ENCODE peak calls at places on chromosomes 12 and 14, in five cellular contexts. U is astrocyte, B is fibroblast of pulmonary artery, M is SW 1271, D is bronchial epithelial cell. Y is an unnamed sample.

GRCh38 chr14:65916055-65916454 is 503.5 kb downstream of the FUT8 start:
- DNase-seq in U (no peak), B (no peak), M (no peak), D (no peak), Y (no peak)

GRCh38 chr12:122072031-122072970 is 6.3 kb upstream of the MLXIP start:
- DNase-seq in U (peak), B (peak), M (peak), D (peak), Y (peak)

GRCh38 chr12:54039417-54040147 is 6.7 kb downstream of the HOXC5 start:
- DNase-seq in U (no peak), B (no peak), M (no peak), D (no peak), Y (peak)

GRCh38 chr12:97109441-97109840 is 202.4 kb downstream of the NEDD1 start:
- DNase-seq in U (no peak), B (no peak), M (no peak), D (peak), Y (no peak)

GRCh38 chr12:120504587-120504986 is 8.7 kb downstream of the DYNLL1 start:
- DNase-seq in U (no peak), B (no peak), M (no peak), D (no peak), Y (no peak)

GRCh38 chr12:108666326-108666995 is 32.8 kb upstream of the SELPLG start:
- DNase-seq in U (no peak), B (peak), M (no peak), D (no peak), Y (peak)

GRCh38 chr12:113899844-113900471 is 66.2 kb downstream of the RBM19 start:
- DNase-seq in U (no peak), B (no peak), M (no peak), D (peak), Y (peak)

GRCh38 chr14:23366163-23366921 is 1.4 kb upstream of the EFS start:
- DNase-seq in U (peak), B (peak), M (no peak), D (peak), Y (peak)

GRCh38 chr12:19810213-19810612 is 370.9 kb downstream of the AEBP2 start:
- DNase-seq in U (no peak), B (peak), M (no peak), D (no peak), Y (no peak)

GRCh38 chr12:47818382-47818700 is 1.4 kb downstream of the HDAC7 start:
- DNase-seq in U (no peak), B (no peak), M (peak), D (no peak), Y (no peak)

GRCh38 chr14:76106188-76106587 is 45.5 kb upstream of the GPATCH2L start:
- DNase-seq in U (no peak), B (no peak), M (no peak), D (no peak), Y (no peak)

GRCh38 chr14:32426028-32426427 is 96.9 kb downstream of the AKAP6 start:
- DNase-seq in U (no peak), B (no peak), M (no peak), D (no peak), Y (no peak)

GRCh38 chr14:59123975-59124374 is 64.5 kb upstream of the DAAM1 start:
- DNase-seq in U (no peak), B (peak), M (peak), D (peak), Y (no peak)

GRCh38 chr14:52235434-52235833 is 32.1 kb upstream of the PTGDR start:
- DNase-seq in U (no peak), B (no peak), M (no peak), D (no peak), Y (no peak)

GRCh38 chr12:92921877-92922276 is 7.2 kb downstream of the EEA1 start:
- DNase-seq in U (no peak), B (no peak), M (no peak), D (no peak), Y (no peak)

GRCh38 chr12:77893918-77894317 is 63.2 kb downstream of the NAV3 start:
- DNase-seq in U (peak), B (peak), M (no peak), D (peak), Y (peak)

GRCh38 chr14:96120941-96121340 is 81.8 kb downstream of the C14orf132 start:
- DNase-seq in U (no peak), B (no peak), M (no peak), D (no peak), Y (no peak)

GRCh38 chr12:44253338-44253856 is 417.5 kb downstream of the TMEM117 start:
- DNase-seq in U (no peak), B (no peak), M (no peak), D (no peak), Y (no peak)

GRCh38 chr12:106106892-106107291 is 31.9 kb downstream of the NUAK1 start:
- DNase-seq in U (peak), B (peak), M (no peak), D (peak), Y (peak)

GRCh38 chr12:25670076-25671055 is 117.3 kb upstream of the LMNTD1 start:
- DNase-seq in U (peak), B (no peak), M (no peak), D (peak), Y (no peak)

GRCh38 chr12:111635524-111635923 is 36.4 kb upstream of the ATXN2 start:
- DNase-seq in U (peak), B (no peak), M (no peak), D (no peak), Y (no peak)

GRCh38 chr12:2856051-2856450 is 788 bp downstream of the TEX52 start:
- DNase-seq in U (no peak), B (no peak), M (no peak), D (no peak), Y (peak)

GRCh38 chr12:4134833-4135597 is 138.5 kb upstream of the CCND2 start:
- DNase-seq in U (no peak), B (no peak), M (no peak), D (no peak), Y (peak)

GRCh38 chr12:64821116-64821630 is 3.3 kb upstream of the TBC1D30 start:
- DNase-seq in U (no peak), B (no peak), M (no peak), D (no peak), Y (no peak)

GRCh38 chr12:62866451-62867082 is 68.4 kb downstream of the PPM1H start:
- DNase-seq in U (peak), B (peak), M (peak), D (peak), Y (peak)

GRCh38 chr12:100661300-100661951 is 87.9 kb downstream of the GAS2L3 start:
- DNase-seq in U (peak), B (peak), M (peak), D (peak), Y (no peak)

GRCh38 chr12:57583008-57583831 is 7.8 kb upstream of the PIP4K2C start:
- DNase-seq in U (peak), B (peak), M (peak), D (peak), Y (peak)

GRCh38 chr14:75523771-75524171 is 1.5 kb downstream of the BATF start:
- DNase-seq in U (no peak), B (peak), M (no peak), D (peak), Y (no peak)

GRCh38 chr12:116196226-116196625 is 81.3 kb downstream of the MED13L start:
- DNase-seq in U (no peak), B (no peak), M (no peak), D (no peak), Y (no peak)

GRCh38 chr14:73489481-73490175 is 1.1 kb upstream of the RIOX1 start:
- DNase-seq in U (no peak), B (no peak), M (no peak), D (no peak), Y (peak)

GRCh38 chr12:118356809-118357326 is 15.8 kb downstream of the TAOK3 start:
- DNase-seq in U (peak), B (peak), M (peak), D (peak), Y (no peak)

GRCh38 chr12:47210776-47211175 is 131.0 kb upstream of the AMIGO2 start:
- DNase-seq in U (no peak), B (no peak), M (no peak), D (no peak), Y (no peak)

GRCh38 chr12:131555197-131555820 is 155.6 kb upstream of the SFSWAP start:
- DNase-seq in U (no peak), B (no peak), M (no peak), D (peak), Y (no peak)

GRCh38 chr12:115895247-115895646 is 382.2 kb downstream of the MED13L start:
- DNase-seq in U (no peak), B (no peak), M (no peak), D (no peak), Y (peak)

GRCh38 chr12:52216107-52216506 is 16.9 kb upstream of the KRT7 start:
- DNase-seq in U (no peak), B (no peak), M (no peak), D (no peak), Y (peak)

GRCh38 chr14:63616015-63616414 is 25.7 kb downstream of the WDR89 start:
- DNase-seq in U (no peak), B (peak), M (no peak), D (peak), Y (no peak)

GRCh38 chr12:81992461-81992860 is 233.3 kb upstream of the PPFIA2 start:
- DNase-seq in U (no peak), B (no peak), M (peak), D (peak), Y (peak)

Y was measured in SJCRH30.